ENCODE peak calls at places on chromosome 11, in ten cellular contexts. E is heart right ventricle, U is transverse colon, X is HL-60, Q is pancreas, A is cardiac muscle cell, R is upper lobe of right lung, Y is neuronal stem cell, T is A549, G is A673. L is an unnamed sample.

GRCh38 chr11:43557553-43558031 is 122.9 kb upstream of the HSD17B12 start:
- DNase-seq in E (no peak), U (no peak), X (no peak), Q (no peak), A (peak; percentile 68), R (no peak), Y (peak; percentile 72), T (no peak), G (peak; percentile 56), L (no peak)

GRCh38 chr11:8392166-8392565 is 128.5 kb upstream of the LMO1 start:
- DNase-seq in E (no peak), U (no peak), X (no peak), Q (no peak), A (no peak), R (no peak), Y (no peak), T (no peak), G (no peak), L (no peak)

GRCh38 chr11:1131033-1131911 is 26.5 kb upstream of the MUC5AC start:
- DNase-seq in E (no peak), U (no peak), X (no peak), Q (no peak), A (no peak), R (no peak), Y (no peak), T (no peak), G (no peak), L (no peak)

GRCh38 chr11:69131644-69132300 is 24.0 kb upstream of the SMIM38 start:
- DNase-seq in E (peak; percentile 76), U (peak; percentile 85), X (no peak), Q (peak; percentile 82), A (peak; percentile 90), R (peak; percentile 83), Y (peak; percentile 76), T (peak; percentile 86), G (peak; percentile 88), L (peak; percentile 92)

GRCh38 chr11:117089685-117090084 is 8.5 kb downstream of the SIK3 start:
- DNase-seq in E (no peak), U (no peak), X (no peak), Q (no peak), A (no peak), R (no peak), Y (no peak), T (no peak), G (no peak), L (no peak)

GRCh38 chr11:45193695-45194094 is 47.3 kb downstream of the PRDM11 start:
- DNase-seq in E (peak; percentile 41), U (no peak), X (no peak), Q (no peak), A (no peak), R (no peak), Y (no peak), T (no peak), G (no peak), L (no peak)

GRCh38 chr11:96145163-96145585 is 197.8 kb downstream of the MAML2 start:
- DNase-seq in E (no peak), U (no peak), X (no peak), Q (no peak), A (no peak), R (no peak), Y (no peak), T (peak; percentile 26), G (peak; percentile 52), L (no peak)

GRCh38 chr11:62984451-62984991 is at the start of gene SLC22A6:
- DNase-seq in E (no peak), U (no peak), X (no peak), Q (no peak), A (no peak), R (no peak), Y (no peak), T (no peak), G (no peak), L (no peak)

GRCh38 chr11:13289081-13289480 is 11.5 kb downstream of the BMAL1 start:
- DNase-seq in E (no peak), U (no peak), X (no peak), Q (no peak), A (peak; percentile 70), R (no peak), Y (no peak), T (peak; percentile 41), G (peak; percentile 3), L (no peak)

GRCh38 chr11:10377182-10377581 is 72.3 kb downstream of the ADM start:
- DNase-seq in E (no peak), U (no peak), X (no peak), Q (no peak), A (no peak), R (no peak), Y (no peak), T (no peak), G (no peak), L (no peak)

GRCh38 chr11:20497124-20497792 is 102.2 kb upstream of the SLC6A5 start:
- DNase-seq in E (no peak), U (no peak), X (no peak), Q (no peak), A (no peak), R (no peak), Y (no peak), T (no peak), G (no peak), L (no peak)

GRCh38 chr11:92225563-92226308 is 1.1 kb downstream of the FAT3 start:
- DNase-seq in E (no peak), U (no peak), X (no peak), Q (no peak), A (peak; percentile 50), R (peak; percentile 64), Y (peak; percentile 60), T (no peak), G (peak; percentile 64), L (peak; percentile 8)

GRCh38 chr11:75421035-75421602 is 11.9 kb downstream of the KLHL35 start:
- DNase-seq in E (no peak), U (no peak), X (no peak), Q (peak; percentile 13), A (no peak), R (no peak), Y (no peak), T (no peak), G (no peak), L (no peak)

GRCh38 chr11:35144811-35145210 is 5.8 kb downstream of the CD44 start:
- DNase-seq in E (no peak), U (no peak), X (peak; percentile 68), Q (no peak), A (no peak), R (no peak), Y (no peak), T (no peak), G (no peak), L (peak; percentile 81)

GRCh38 chr11:59426361-59427067 is at the start of gene OR5A2:
- DNase-seq in E (no peak), U (no peak), X (no peak), Q (no peak), A (no peak), R (no peak), Y (peak; percentile 76), T (no peak), G (peak; percentile 97), L (no peak)

GRCh38 chr11:47241740-47242400 is 6.7 kb downstream of the ACP2 start:
- DNase-seq in E (no peak), U (no peak), X (no peak), Q (no peak), A (no peak), R (no peak), Y (no peak), T (no peak), G (no peak), L (no peak)

GRCh38 chr11:120547871-120548681 is 36.5 kb downstream of the GRIK4 start:
- DNase-seq in E (peak; percentile 89), U (peak; percentile 46), X (no peak), Q (peak; percentile 98), A (peak; percentile 52), R (peak; percentile 81), Y (no peak), T (peak; percentile 44), G (peak; percentile 81), L (peak; percentile 56)

GRCh38 chr11:110989734-110990133 is 255.8 kb upstream of the POU2AF2 start:
- DNase-seq in E (no peak), U (peak; percentile 9), X (peak; percentile 72), Q (no peak), A (no peak), R (no peak), Y (no peak), T (no peak), G (no peak), L (no peak)
- H3K4me3 ChIP-seq in E (no peak overlapping the region), U (no peak overlapping the region), X (no peak overlapping the region), Q (no peak overlapping the region), A (no peak overlapping the region), R (no peak overlapping the region), Y (no peak overlapping the region), T (no peak overlapping the region), G (no peak overlapping the region), L (no peak overlapping the region)

DNA sequence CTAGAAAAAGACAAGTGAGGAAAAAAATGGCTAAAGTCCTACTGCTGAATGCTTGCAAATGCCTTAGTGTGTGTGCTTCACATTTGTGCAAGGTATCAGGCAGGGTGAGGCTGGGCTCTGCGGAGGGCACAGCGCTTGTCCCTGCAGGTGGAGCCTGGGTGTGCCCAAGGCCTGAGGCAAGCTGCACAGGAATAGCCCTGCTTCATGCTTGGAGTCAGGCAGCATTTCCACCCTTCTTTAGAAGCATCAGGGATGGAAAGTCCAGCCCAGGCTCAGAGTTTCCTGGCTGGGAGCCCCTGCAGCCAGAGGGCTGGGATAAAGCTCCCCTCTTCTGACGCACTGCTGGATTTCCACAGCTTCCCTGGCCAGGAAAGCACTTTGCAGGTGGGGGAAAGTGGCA is 63.5 kb downstream of the GALNT18 start:
- DNase-seq in E (peak; percentile 56), U (peak; percentile 43), X (no peak), Q (no peak), A (no peak), R (peak; percentile 81), Y (no peak), T (no peak), G (no peak), L (no peak)
- H3K27ac ChIP-seq in E (peak overlapping the region; percentile 40), U (no peak overlapping the region), X (no peak overlapping the region), Q (no peak overlapping the region), A (no peak overlapping the region), R (peak overlapping the region; percentile 71), Y (no peak overlapping the region), T (no peak overlapping the region), G (no peak overlapping the region), L (no peak overlapping the region)

DNA sequence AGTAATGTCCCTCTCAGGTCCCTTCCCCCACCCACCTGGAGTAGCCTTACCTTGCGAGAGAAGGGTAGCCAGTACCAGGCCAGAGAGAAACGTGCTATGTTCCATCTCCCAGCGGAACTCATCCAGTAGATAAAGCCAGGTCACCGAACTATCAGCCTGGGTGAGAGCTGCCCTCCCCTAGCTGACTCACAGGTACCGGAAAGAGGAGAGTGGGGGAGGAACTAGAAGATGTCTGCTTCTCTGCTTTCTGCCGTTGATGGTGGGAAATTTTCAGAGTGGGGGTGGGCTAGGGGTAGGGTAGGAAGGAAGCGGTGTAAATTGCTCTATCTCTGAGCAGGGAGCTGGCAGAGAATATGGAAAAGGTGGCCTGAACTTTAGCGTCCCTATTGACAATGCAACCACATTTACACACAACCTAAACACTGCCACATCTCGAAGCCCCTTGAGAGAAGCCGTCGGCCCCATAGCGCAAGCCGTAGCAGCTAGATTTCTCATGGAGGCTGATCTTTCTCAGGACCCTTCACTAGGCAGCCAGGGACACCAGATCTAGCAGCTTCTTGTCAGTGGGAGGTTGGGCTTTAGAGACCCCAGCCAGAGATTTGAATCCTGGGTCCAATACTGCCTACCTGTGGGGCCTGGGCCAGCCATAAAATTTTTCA is at the start of gene CD3D:
- DNase-seq in E (no peak), U (no peak), X (no peak), Q (no peak), A (no peak), R (no peak), Y (no peak), T (no peak), G (no peak), L (no peak)
- H3K4me3 ChIP-seq in E (no peak within 1 kb of the TSS), U (no peak within 1 kb of the TSS), X (no peak within 1 kb of the TSS), Q (no peak within 1 kb of the TSS), A (no peak within 1 kb of the TSS), R (peak within 1 kb of the TSS; percentile 32), Y (no peak within 1 kb of the TSS), T (no peak within 1 kb of the TSS), G (no peak within 1 kb of the TSS), L (no peak within 1 kb of the TSS)

GRCh38 chr11:129115652-129116585 is 76.2 kb downstream of the ARHGAP32 start:
- DNase-seq in E (no peak), U (no peak), X (no peak), Q (no peak), A (no peak), R (no peak), Y (no peak), T (peak; percentile 63), G (no peak), L (peak; percentile 66)
- H3K27ac ChIP-seq in E (no peak overlapping the region), U (no peak overlapping the region), X (no peak overlapping the region), Q (no peak overlapping the region), A (no peak overlapping the region), R (no peak overlapping the region), Y (no peak overlapping the region), T (peak overlapping the region; percentile 78), G (no peak overlapping the region), L (peak overlapping the region; percentile 74)

L was measured in SJSA1.